ENCODE peak calls at places on chromosomes 13 and 19, in ten cellular contexts. F is CD8-positive, alpha-beta T cell; K is sigmoid colon; H is HAP-1; I is mucosa of descending colon; V is CD4-positive, alpha-beta memory T cell; M is thoracic aorta; P is Karpas-422; B is neural progenitor cell; Z is IMR-90. A is an unnamed sample.

GRCh38 chr19:56297010-56297409 is 17.6 kb downstream of the ZSCAN5A start:
- DNase-seq in F (no peak), K (no peak), H (no peak), I (no peak), V (no peak), M (no peak), P (no peak), B (no peak), Z (no peak), A (no peak)

GRCh38 chr19:30367001-30367400 is 5.2 kb upstream of the ZNF536 start:
- DNase-seq in F (no peak), K (no peak), H (no peak), I (no peak), V (no peak), M (no peak), P (no peak), B (no peak), Z (no peak), A (no peak)

GRCh38 chr19:53989600-53990533 is 1.6 kb upstream of the CACNG6 start:
- DNase-seq in F (no peak), K (no peak), H (no peak), I (no peak), V (no peak), M (no peak), P (no peak), B (no peak), Z (no peak), A (no peak)

GRCh38 chr13:102856603-102857002 is 10.8 kb downstream of the ERCC5 start:
- DNase-seq in F (no peak), K (no peak), H (no peak), I (peak; percentile 31), V (no peak), M (no peak), P (no peak), B (no peak), Z (no peak), A (no peak)

GRCh38 chr19:14731200-14731599 is 41.4 kb downstream of the ZNF333 start:
- DNase-seq in F (no peak), K (no peak), H (no peak), I (no peak), V (no peak), M (no peak), P (no peak), B (no peak), Z (no peak), A (no peak)

GRCh38 chr13:51797664-51798488 is 6.1 kb downstream of the DHRS12 start:
- DNase-seq in F (peak; percentile 54), K (peak; percentile 71), H (peak; percentile 40), I (peak; percentile 73), V (peak; percentile 67), M (no peak), P (peak; percentile 84), B (peak; percentile 64), Z (peak; percentile 69), A (peak; percentile 52)

GRCh38 chr13:41199061-41199460 is 4.7 kb upstream of the KBTBD7 start:
- DNase-seq in F (no peak), K (no peak), H (no peak), I (no peak), V (no peak), M (no peak), P (no peak), B (no peak), Z (no peak), A (no peak)

GRCh38 chr13:23680836-23681235 is 110.6 kb downstream of the TNFRSF19 start:
- DNase-seq in F (no peak), K (no peak), H (no peak), I (no peak), V (no peak), M (no peak), P (no peak), B (no peak), Z (no peak), A (no peak)

GRCh38 chr13:49528161-49528560 is 32.4 kb downstream of the PHF11 start:
- DNase-seq in F (no peak), K (no peak), H (no peak), I (no peak), V (no peak), M (no peak), P (no peak), B (no peak), Z (no peak), A (no peak)

GRCh38 chr19:8391274-8392016 is 1.3 kb downstream of the RAB11B start:
- DNase-seq in F (no peak), K (peak; percentile 69), H (no peak), I (no peak), V (no peak), M (no peak), P (no peak), B (no peak), Z (no peak), A (no peak)

GRCh38 chr19:8393871-8394250 is 3.7 kb downstream of the RAB11B start:
- DNase-seq in F (no peak), K (no peak), H (no peak), I (no peak), V (no peak), M (no peak), P (no peak), B (no peak), Z (no peak), A (no peak)

GRCh38 chr19:8393192-8393870 is 3.2 kb downstream of the RAB11B start:
- DNase-seq in F (no peak), K (no peak), H (no peak), I (no peak), V (no peak), M (no peak), P (no peak), B (no peak), Z (no peak), A (no peak)

GRCh38 chr19:8390617-8390981 is 439 bp downstream of the RAB11B start:
- DNase-seq in F (peak; percentile 85), K (peak; percentile 98), H (peak; percentile 83), I (peak; percentile 98), V (peak; percentile 88), M (peak; percentile 87), P (peak; percentile 97), B (peak; percentile 96), Z (peak; percentile 89), A (peak; percentile 86)

DNA sequence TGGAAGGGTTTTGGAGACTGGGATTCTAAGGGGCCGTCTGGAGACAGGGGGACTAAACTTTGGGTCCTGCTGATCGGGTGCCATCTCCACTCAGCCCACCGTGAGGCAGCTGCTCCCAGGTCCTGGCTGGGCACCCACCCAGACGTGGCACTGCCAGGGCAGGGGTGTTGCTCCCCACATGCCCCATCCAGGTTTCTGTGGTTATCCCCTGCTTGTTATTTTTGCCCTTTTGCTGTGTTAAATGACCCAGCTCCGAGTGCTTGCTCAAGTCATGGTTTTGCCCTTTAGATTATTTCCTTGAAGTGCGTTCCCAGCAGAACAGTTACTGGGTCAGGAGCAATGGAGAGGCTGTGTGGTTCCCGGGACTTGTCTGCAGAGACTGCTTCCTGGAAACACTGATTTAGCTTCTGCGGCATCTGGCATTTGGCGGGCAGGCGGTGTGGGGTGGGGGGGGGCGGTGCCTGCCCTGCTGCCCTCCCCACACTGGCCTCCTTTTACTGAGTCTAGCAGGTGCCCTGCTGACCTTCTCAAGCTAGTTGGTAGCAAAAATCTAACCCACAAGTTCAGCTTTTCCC is 1.9 kb downstream of the RAB11B start:
- DNase-seq in F (no peak), K (peak; percentile 83), H (no peak), I (no peak), V (no peak), M (no peak), P (no peak), B (no peak), Z (no peak), A (no peak)
- H3K4me1 ChIP-seq in F (peaks cover 24% of the 10 kb centered on the region), K (peaks cover 4% of the 10 kb centered on the region), H (peaks cover 12% of the 10 kb centered on the region), I (peaks cover 37% of the 10 kb centered on the region), V (peaks cover 28% of the 10 kb centered on the region), M (peaks cover 66% of the 10 kb centered on the region), P (peaks cover 19% of the 10 kb centered on the region), B (no peaks in the 10 kb centered on the region), Z (peaks cover 17% of the 10 kb centered on the region), A (peaks cover 21% of the 10 kb centered on the region)

GRCh38 chr19:45442408-45442926 is 18.8 kb upstream of the ERCC1 start:
- DNase-seq in F (no peak), K (no peak), H (no peak), I (no peak), V (no peak), M (no peak), P (no peak), B (no peak), Z (no peak), A (no peak)
- H3K4me1 ChIP-seq in F (peaks cover 39% of the 10 kb centered on the region), K (no peaks in the 10 kb centered on the region), H (peaks cover 16% of the 10 kb centered on the region), I (peaks cover 32% of the 10 kb centered on the region), V (peaks cover 45% of the 10 kb centered on the region), M (peaks cover 24% of the 10 kb centered on the region), P (peaks cover 49% of the 10 kb centered on the region), B (peaks cover 11% of the 10 kb centered on the region), Z (peaks cover 17% of the 10 kb centered on the region), A (peaks cover 13% of the 10 kb centered on the region)

DNA sequence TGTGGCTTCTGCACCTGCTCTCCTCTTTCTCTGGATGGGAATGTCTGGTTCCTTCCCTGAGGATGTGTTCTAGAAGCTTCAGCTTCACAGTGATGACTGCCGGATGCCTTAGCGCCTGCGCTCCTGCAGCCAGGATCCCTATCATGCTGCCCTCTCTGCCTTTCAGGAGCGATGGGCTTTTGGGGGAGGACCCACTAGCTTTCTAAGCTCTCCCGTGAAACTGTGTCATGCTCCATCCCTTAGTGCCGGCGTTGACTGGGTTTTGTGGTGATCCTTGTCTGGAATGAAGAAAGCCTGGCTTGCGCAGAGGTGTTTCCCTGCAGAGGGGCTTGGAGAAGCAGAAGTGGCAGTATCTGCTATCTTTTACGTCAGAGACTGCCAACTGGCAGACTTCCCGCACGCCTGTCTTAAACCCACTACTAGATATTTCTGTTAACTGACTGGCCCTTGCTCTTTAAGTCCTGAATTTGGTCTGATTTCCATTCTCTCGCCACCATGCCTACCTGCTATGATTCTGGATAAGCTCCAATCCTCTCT is 3.8 kb upstream of the KMT2B start:
- DNase-seq in F (no peak), K (no peak), H (no peak), I (no peak), V (no peak), M (no peak), P (no peak), B (no peak), Z (no peak), A (no peak)
- H3K4me1 ChIP-seq in F (peaks cover 53% of the 10 kb centered on the region), K (no peaks in the 10 kb centered on the region), H (peaks cover 9% of the 10 kb centered on the region), I (peaks cover 15% of the 10 kb centered on the region), V (peaks cover 70% of the 10 kb centered on the region), M (peaks cover 15% of the 10 kb centered on the region), P (peaks cover 26% of the 10 kb centered on the region), B (peaks cover 18% of the 10 kb centered on the region), Z (peaks cover 9% of the 10 kb centered on the region), A (peaks cover 15% of the 10 kb centered on the region)

GRCh38 chr19:16204005-16204294 is 6.2 kb downstream of the AP1M1 start:
- DNase-seq in F (no peak), K (no peak), H (no peak), I (no peak), V (no peak), M (no peak), P (no peak), B (no peak), Z (no peak), A (no peak)
- H3K4me1 ChIP-seq in F (peaks cover 89% of the 10 kb centered on the region), K (no peaks in the 10 kb centered on the region), H (no peaks in the 10 kb centered on the region), I (peaks cover 6% of the 10 kb centered on the region), V (peaks cover 22% of the 10 kb centered on the region), M (peaks cover 16% of the 10 kb centered on the region), P (peaks cover 4% of the 10 kb centered on the region), B (no peaks in the 10 kb centered on the region), Z (peaks cover 10% of the 10 kb centered on the region), A (peaks cover 5% of the 10 kb centered on the region)